ENCODE peak calls at places on chromosome 10, in four cellular contexts. A is stomach, Y is mesothelial cell of epicardium, T is PC-9. G is an unnamed sample.
A peak's percentile ranks its signal among the peaks of the same experiment; 100 is the strongest.

GRCh38 chr10:101568054-101568745 is 19.9 kb downstream of the POLL start:
- DNase-seq in A (no peak), Y (no peak), T (no peak), G (no peak)

GRCh38 chr10:35992107-35992506 is 350.0 kb upstream of the FZD8 start:
- DNase-seq in A (no peak), Y (no peak), T (no peak), G (no peak)

GRCh38 chr10:59129867-59130266 is 46.6 kb upstream of the PHYHIPL start:
- DNase-seq in A (no peak), Y (no peak), T (no peak), G (no peak)

GRCh38 chr10:57142925-57143576 is 782.0 kb upstream of the ZWINT start:
- DNase-seq in A (no peak), Y (no peak), T (no peak), G (no peak)

GRCh38 chr10:63798599-63799498 is 277.6 kb downstream of the REEP3 start:
- DNase-seq in A (peak; percentile 72), Y (no peak), T (no peak), G (peak; percentile 16)

GRCh38 chr10:100826983-100827818 is 81.8 kb downstream of the PAX2 start:
- DNase-seq in A (peak; percentile 35), Y (no peak), T (no peak), G (no peak)

GRCh38 chr10:24872049-24872789 is 80.2 kb downstream of the PRTFDC1 start:
- DNase-seq in A (no peak), Y (no peak), T (no peak), G (no peak)

GRCh38 chr10:93206652-93207051 is 133.0 kb downstream of the CYP26A1 start:
- DNase-seq in A (no peak), Y (no peak), T (no peak), G (no peak)

GRCh38 chr10:99927719-99928280 is 81.9 kb downstream of the DNMBP start:
- DNase-seq in A (no peak), Y (no peak), T (no peak), G (no peak)

GRCh38 chr10:72951760-72952159 is 2.8 kb downstream of the PLA2G12B start:
- DNase-seq in A (no peak), Y (no peak), T (no peak), G (no peak)

GRCh38 chr10:44715081-44715480 is 196.1 kb upstream of the TMEM72 start:
- DNase-seq in A (no peak), Y (no peak), T (no peak), G (peak; percentile 42)

GRCh38 chr10:127133672-127134500 is 62.5 kb downstream of the INSYN2A start:
- DNase-seq in A (no peak), Y (no peak), T (no peak), G (no peak)

GRCh38 chr10:19952103-19952502 is 135.9 kb downstream of the PLXDC2 start:
- DNase-seq in A (no peak), Y (no peak), T (no peak), G (no peak)

GRCh38 chr10:30013684-30014246 is 45.6 kb downstream of the JCAD start:
- DNase-seq in A (peak; percentile 81), Y (no peak), T (no peak), G (no peak)

GRCh38 chr10:95451568-95452524 is 109.3 kb downstream of the SORBS1 start:
- DNase-seq in A (no peak), Y (no peak), T (no peak), G (no peak)

GRCh38 chr10:78365711-78366110 is 332.0 kb downstream of the RPS24 start:
- DNase-seq in A (no peak), Y (no peak), T (no peak), G (no peak)

GRCh38 chr10:126956712-126957108 is 51.5 kb downstream of the DOCK1 start:
- DNase-seq in A (no peak), Y (no peak), T (no peak), G (no peak)

GRCh38 chr10:75851946-75852345 is 420.5 kb downstream of the LRMDA start:
- DNase-seq in A (no peak), Y (no peak), T (no peak), G (no peak)

GRCh38 chr10:3438608-3439007 is 266.0 kb upstream of the PITRM1 start:
- DNase-seq in A (no peak), Y (no peak), T (no peak), G (no peak)

GRCh38 chr10:69963178-69963834 is 89.3 kb upstream of the MACROH2A2 start:
- DNase-seq in A (peak; percentile 15), Y (no peak), T (no peak), G (no peak)

GRCh38 chr10:129709101-129709500 is 242.1 kb downstream of the MGMT start:
- DNase-seq in A (no peak), Y (no peak), T (no peak), G (no peak)

GRCh38 chr10:132277311-132277741 is 30.4 kb downstream of the STK32C start:
- DNase-seq in A (no peak), Y (no peak), T (no peak), G (no peak)

GRCh38 chr10:88728107-88728763 is 22.2 kb downstream of the LIPK start:
- DNase-seq in A (no peak), Y (no peak), T (no peak), G (no peak)

GRCh38 chr10:132971448-132972148 is 29.2 kb upstream of the CFAP46 start:
- DNase-seq in A (no peak), Y (no peak), T (no peak), G (no peak)

GRCh38 chr10:90161-90560 is 41.1 kb upstream of the TUBB8 start:
- DNase-seq in A (no peak), Y (no peak), T (no peak), G (no peak)

GRCh38 chr10:85508159-85508558 is 858.4 kb downstream of the GRID1 start:
- DNase-seq in A (no peak), Y (no peak), T (no peak), G (no peak)

GRCh38 chr10:78405781-78406180 is 372.1 kb downstream of the RPS24 start:
- DNase-seq in A (peak; percentile 21), Y (no peak), T (no peak), G (no peak)

GRCh38 chr10:92857904-92858514 is 9.7 kb downstream of the EXOC6 start:
- DNase-seq in A (no peak), Y (no peak), T (no peak), G (no peak)

GRCh38 chr10:110522365-110522988 is 24.8 kb downstream of the DUSP5 start:
- DNase-seq in A (no peak), Y (no peak), T (no peak), G (no peak)

GRCh38 chr10:106320078-106320477 is 844.4 kb downstream of the SORCS1 start:
- DNase-seq in A (no peak), Y (no peak), T (no peak), G (no peak)

GRCh38 chr10:83925133-83925532 is 214.2 kb upstream of the GHITM start:
- DNase-seq in A (no peak), Y (no peak), T (no peak), G (no peak)

GRCh38 chr10:99708428-99709010 is 23.4 kb downstream of the COX15 start:
- DNase-seq in A (no peak), Y (no peak), T (no peak), G (no peak)

GRCh38 chr10:23198610-23198939 is 6.5 kb downstream of the PTF1A start:
- DNase-seq in A (no peak), Y (no peak), T (no peak), G (no peak)

GRCh38 chr10:10745281-10745680 is 272.4 kb upstream of the CELF2 start:
- DNase-seq in A (no peak), Y (no peak), T (no peak), G (no peak)

GRCh38 chr10:118625504-118625903 is 30.1 kb upstream of the PRLHR start:
- DNase-seq in A (no peak), Y (no peak), T (no peak), G (no peak)

GRCh38 chr10:14489522-14490177 is 158.9 kb upstream of the FRMD4A start:
- DNase-seq in A (no peak), Y (no peak), T (no peak), G (no peak)

GRCh38 chr10:7789390-7789789 is 1.4 kb downstream of the ATP5F1C start:
- DNase-seq in A (no peak), Y (no peak), T (no peak), G (no peak)

GRCh38 chr10:100364735-100365391 is 17.8 kb downstream of the SCD start:
- DNase-seq in A (peak; percentile 95), Y (no peak), T (peak; percentile 83), G (no peak)

GRCh38 chr10:5343561-5343960 is 21.2 kb upstream of the UCN3 start:
- DNase-seq in A (no peak), Y (no peak), T (no peak), G (no peak)
- TF ChIP-seq CTCF in A (no peak), Y (no peak), T (no peak), G (no peak)

GRCh38 chr10:91856637-91857036 is 52.6 kb downstream of the FGFBP3 start:
- DNase-seq in A (no peak), Y (no peak), T (no peak), G (no peak)
- TF ChIP-seq CTCF in A (no peak), Y (no peak), T (peak; percentile 57), G (peak; percentile 20)

GRCh38 chr10:50291261-50291850 is 40.0 kb upstream of the ASAH2 start:
- DNase-seq in A (no peak), Y (no peak), T (no peak), G (no peak)
- TF ChIP-seq CTCF in A (no peak), Y (no peak), T (peak; percentile 44), G (peak; percentile 43)

GRCh38 chr10:117164878-117165556 is 26.9 kb upstream of the VAX1 start:
- DNase-seq in A (no peak), Y (no peak), T (no peak), G (no peak)

GRCh38 chr10:117167346-117168134 is 29.5 kb upstream of the VAX1 start:
- DNase-seq in A (no peak), Y (no peak), T (no peak), G (no peak)

GRCh38 chr10:117163954-117164292 is 25.9 kb upstream of the VAX1 start:
- DNase-seq in A (no peak), Y (no peak), T (no peak), G (no peak)

GRCh38 chr10:117166420-117167345 is 28.6 kb upstream of the VAX1 start:
- DNase-seq in A (no peak), Y (no peak), T (no peak), G (no peak)

GRCh38 chr10:117165557-117166419 is 27.7 kb upstream of the VAX1 start:
- DNase-seq in A (no peak), Y (peak; percentile 44), T (peak; percentile 53), G (no peak)
- TF ChIP-seq CTCF in A (no peak), Y (peak; percentile 23), T (peak; percentile 59), G (peak; percentile 64)

GRCh38 chr10:124534231-124534798 is 72.7 kb downstream of the LHPP start:
- DNase-seq in A (peak; percentile 46), Y (no peak), T (peak; percentile 11), G (no peak)
- TF ChIP-seq CTCF in A (no peak), Y (no peak), T (no peak), G (no peak)

GRCh38 chr10:113732966-113733365 is 18.5 kb upstream of the PLEKHS1 start:
- DNase-seq in A (no peak), Y (no peak), T (no peak), G (no peak)

GRCh38 chr10:113736576-113736975 is 14.9 kb upstream of the PLEKHS1 start:
- DNase-seq in A (no peak), Y (no peak), T (no peak), G (no peak)

GRCh38 chr10:113739031-113739430 is 12.5 kb upstream of the PLEKHS1 start:
- DNase-seq in A (no peak), Y (no peak), T (no peak), G (no peak)

GRCh38 chr10:113733635-113734034 is 17.8 kb upstream of the PLEKHS1 start:
- DNase-seq in A (no peak), Y (no peak), T (no peak), G (no peak)

GRCh38 chr10:113735913-113736312 is 15.6 kb upstream of the PLEKHS1 start:
- DNase-seq in A (no peak), Y (no peak), T (no peak), G (no peak)
- TF ChIP-seq CTCF in A (no peak), Y (no peak), T (no peak), G (no peak)

GRCh38 chr10:60869916-60870728 is 73.9 kb downstream of the RHOBTB1 start:
- DNase-seq in A (no peak), Y (no peak), T (no peak), G (no peak)
- TF ChIP-seq CTCF in A (no peak), Y (no peak), T (peak; percentile 20), G (no peak)

G was measured in AG09319.